ENCODE peak calls at places on chromosome 2, in nine cellular contexts. T, P, H, V, D, X, Z, O and A are unnamed samples.

GRCh38 chr2:108614659-108615058 is 80.4 kb downstream of the LIMS1 start:
- DNase-seq in T (no peak), P (no peak), H (no peak), V (no peak), D (no peak), X (no peak), Z (no peak), O (no peak), A (no peak)

GRCh38 chr2:1641498-1641897 is 102.8 kb downstream of the PXDN start:
- DNase-seq in T (no peak), P (no peak), H (no peak), V (no peak), D (no peak), X (no peak), Z (no peak), O (no peak), A (no peak)

GRCh38 chr2:101038455-101039255 is 36.6 kb downstream of the RPL31 start:
- DNase-seq in T (no peak), P (no peak), H (no peak), V (no peak), D (no peak), X (no peak), Z (peak), O (no peak), A (no peak)

GRCh38 chr2:161965994-161966393 is 108.0 kb downstream of the DPP4 start:
- DNase-seq in T (no peak), P (no peak), H (peak), V (no peak), D (no peak), X (no peak), Z (no peak), O (no peak), A (no peak)

GRCh38 chr2:159226608-159227007 is 59.9 kb downstream of the WDSUB1 start:
- DNase-seq in T (no peak), P (no peak), H (no peak), V (no peak), D (peak), X (no peak), Z (no peak), O (no peak), A (no peak)

GRCh38 chr2:168997794-168998193 is 33.3 kb downstream of the ABCB11 start:
- DNase-seq in T (no peak), P (no peak), H (no peak), V (no peak), D (no peak), X (no peak), Z (peak), O (no peak), A (no peak)

GRCh38 chr2:233700028-233700635 is 7.4 kb downstream of the UGT1A6 start:
- DNase-seq in T (no peak), P (no peak), H (peak), V (no peak), D (peak), X (peak), Z (peak), O (no peak), A (no peak)

GRCh38 chr2:145323512-145323911 is 803.6 kb upstream of the ZEB2 start:
- DNase-seq in T (no peak), P (no peak), H (peak), V (no peak), D (no peak), X (no peak), Z (peak), O (no peak), A (no peak)

GRCh38 chr2:38522754-38523349 is 79.9 kb downstream of the HNRNPLL start:
- DNase-seq in T (peak), P (no peak), H (no peak), V (no peak), D (peak), X (no peak), Z (no peak), O (no peak), A (no peak)

GRCh38 chr2:138395565-138396306 is 105.8 kb upstream of the SPOPL start:
- DNase-seq in T (no peak), P (no peak), H (peak), V (no peak), D (no peak), X (no peak), Z (peak), O (no peak), A (no peak)